ENCODE peak calls at places on chromosome 2, in four cellular contexts. K, O, N and J are unnamed samples.

GRCh38 chr2:212595036-212595654 is 56.5 kb upstream of the ERBB4 start:
- DNase-seq in N (no peak), O (no peak), K (no peak), J (no peak)

GRCh38 chr2:30373881-30374302 is 73.2 kb upstream of the LCLAT1 start:
- DNase-seq in K (no peak), N (no peak), O (no peak), J (no peak)

GRCh38 chr2:239721531-239721930 is 303.6 kb downstream of the NDUFA10 start:
- DNase-seq in N (no peak), O (no peak), K (no peak), J (no peak)

GRCh38 chr2:145753209-145753608 is 1233.3 kb upstream of the ZEB2 start:
- DNase-seq in O (no peak), N (no peak), K (no peak), J (no peak)

GRCh38 chr2:224136394-224136793 is 97.3 kb upstream of the SERPINE2 start:
- DNase-seq in K (no peak), N (no peak), O (no peak), J (no peak)

GRCh38 chr2:193695367-193695766 is 1500.6 kb upstream of the TMEFF2 start:
- DNase-seq in N (no peak), K (no peak), O (peak), J (peak)

GRCh38 chr2:159438720-159439353 is 152.3 kb upstream of the WDSUB1 start:
- DNase-seq in K (no peak), O (no peak), N (no peak), J (no peak)

GRCh38 chr2:190093793-190094192 is 31.3 kb upstream of the MSTN start:
- DNase-seq in N (no peak), K (no peak), O (no peak), J (no peak)

GRCh38 chr2:116057538-116057937 is 1615.1 kb downstream of the DPP10 start:
- DNase-seq in K (no peak), N (no peak), O (no peak), J (no peak)